ENCODE peak calls at places on chromosomes 6 and 20, in seven cellular contexts. Z is DND-41, M is astrocyte of the spinal cord, Q is AG10803, P is coronary artery, H is colonic mucosa, T is HFF-Myc. L is an unnamed sample.

GRCh38 chr20:56949318-56949717 is 317.1 kb downstream of the BMP7 start:
- DNase-seq in Z (peak), M (no peak), Q (no peak), P (no peak), H (no peak), T (no peak), L (no peak)

GRCh38 chr20:49210101-49210749 is 9.0 kb upstream of the DDX27 start:
- DNase-seq in Z (no peak), M (no peak), Q (peak), P (no peak), H (no peak), T (no peak), L (no peak)

GRCh38 chr20:11891827-11892521 is 25.7 kb upstream of the BTBD3 start:
- DNase-seq in Z (peak), M (peak), Q (peak), P (no peak), H (peak), T (peak), L (peak)

GRCh38 chr6:25706314-25707014 is 48.1 kb upstream of the SLC17A4 start:
- DNase-seq in Z (no peak), M (no peak), Q (no peak), P (no peak), H (no peak), T (no peak), L (peak)

GRCh38 chr6:107114872-107115694 is at the start of gene BEND3:
- DNase-seq in Z (peak), M (no peak), Q (peak), P (no peak), H (peak), T (no peak), L (peak)

GRCh38 chr20:62272200-62272599 is 30.6 kb upstream of the ADRM1 start:
- DNase-seq in Z (no peak), M (no peak), Q (no peak), P (no peak), H (no peak), T (no peak), L (no peak)

GRCh38 chr20:63215101-63216040 is 560 bp downstream of the YTHDF1 start:
- DNase-seq in Z (peak), M (peak), Q (peak), P (no peak), H (peak), T (no peak), L (peak)

GRCh38 chr6:49300911-49301310 is 162.1 kb downstream of the MMUT start:
- DNase-seq in Z (no peak), M (no peak), Q (no peak), P (no peak), H (no peak), T (no peak), L (no peak)

GRCh38 chr6:1952726-1953360 is 292.6 kb downstream of the GMDS start:
- DNase-seq in Z (no peak), M (peak), Q (peak), P (no peak), H (no peak), T (peak), L (no peak)

GRCh38 chr6:170022291-170022722 is 268.6 kb downstream of the DLL1 start:
- DNase-seq in Z (no peak), M (no peak), Q (no peak), P (no peak), H (no peak), T (no peak), L (no peak)

GRCh38 chr6:108585921-108586320 is 25.2 kb downstream of the FOXO3 start:
- DNase-seq in Z (no peak), M (no peak), Q (no peak), P (no peak), H (no peak), T (no peak), L (no peak)

GRCh38 chr6:165864218-165864617 is 201.2 kb upstream of the PDE10A start:
- DNase-seq in Z (no peak), M (no peak), Q (no peak), P (no peak), H (no peak), T (no peak), L (no peak)

GRCh38 chr6:27720607-27721580 is 191.3 kb downstream of the OR2B2 start:
- DNase-seq in Z (no peak), M (peak), Q (peak), P (no peak), H (no peak), T (peak), L (peak)

GRCh38 chr6:67812125-67812524 is 823.0 kb upstream of the ADGRB3 start:
- DNase-seq in Z (no peak), M (no peak), Q (no peak), P (no peak), H (no peak), T (no peak), L (no peak)

GRCh38 chr6:79404677-79405076 is 132.6 kb downstream of the LCA5 start:
- DNase-seq in Z (no peak), M (no peak), Q (no peak), P (no peak), H (peak), T (no peak), L (peak)

GRCh38 chr6:130794010-130794675 is 33.1 kb upstream of the SMLR1 start:
- DNase-seq in Z (no peak), M (no peak), Q (no peak), P (no peak), H (no peak), T (no peak), L (no peak)

GRCh38 chr6:104813552-104813951 is 46.2 kb downstream of the HACE1 start:
- DNase-seq in Z (no peak), M (no peak), Q (no peak), P (no peak), H (no peak), T (no peak), L (no peak)

GRCh38 chr6:118344014-118344670 is 204.0 kb upstream of the PLN start:
- DNase-seq in Z (no peak), M (no peak), Q (no peak), P (no peak), H (no peak), T (no peak), L (peak)

GRCh38 chr6:38489951-38490350 is 149.8 kb downstream of the BTBD9 start:
- DNase-seq in Z (no peak), M (peak), Q (peak), P (no peak), H (no peak), T (peak), L (no peak)

GRCh38 chr6:83258517-83258916 is 65.4 kb downstream of the RWDD2A start:
- DNase-seq in Z (no peak), M (no peak), Q (no peak), P (no peak), H (no peak), T (no peak), L (no peak)

GRCh38 chr6:77470983-77471382 is 7.7 kb upstream of the HTR1B start:
- DNase-seq in Z (no peak), M (no peak), Q (no peak), P (no peak), H (no peak), T (no peak), L (no peak)

GRCh38 chr6:18070486-18070885 is 52.0 kb downstream of the NHLRC1 start:
- DNase-seq in Z (no peak), M (no peak), Q (no peak), P (no peak), H (no peak), T (no peak), L (no peak)

GRCh38 chr6:20826378-20826777 is 292.1 kb downstream of the CDKAL1 start:
- DNase-seq in Z (no peak), M (peak), Q (peak), P (no peak), H (no peak), T (peak), L (no peak)

GRCh38 chr6:112839525-112839961 is 492.4 kb downstream of the RFPL4B start:
- DNase-seq in Z (no peak), M (peak), Q (peak), P (no peak), H (no peak), T (no peak), L (peak)

GRCh38 chr6:129369737-129370136 is 340.2 kb downstream of the ARHGAP18 start:
- DNase-seq in Z (no peak), M (no peak), Q (no peak), P (no peak), H (no peak), T (no peak), L (no peak)

GRCh38 chr6:129364767-129365166 is 345.2 kb downstream of the ARHGAP18 start:
- DNase-seq in Z (no peak), M (no peak), Q (no peak), P (no peak), H (no peak), T (no peak), L (no peak)

GRCh38 chr6:129368970-129369369 is 341.0 kb downstream of the ARHGAP18 start:
- DNase-seq in Z (no peak), M (no peak), Q (no peak), P (no peak), H (no peak), T (no peak), L (no peak)

GRCh38 chr6:129368076-129368475 is 341.9 kb downstream of the ARHGAP18 start:
- DNase-seq in Z (no peak), M (no peak), Q (no peak), P (no peak), H (no peak), T (no peak), L (no peak)

DNA sequence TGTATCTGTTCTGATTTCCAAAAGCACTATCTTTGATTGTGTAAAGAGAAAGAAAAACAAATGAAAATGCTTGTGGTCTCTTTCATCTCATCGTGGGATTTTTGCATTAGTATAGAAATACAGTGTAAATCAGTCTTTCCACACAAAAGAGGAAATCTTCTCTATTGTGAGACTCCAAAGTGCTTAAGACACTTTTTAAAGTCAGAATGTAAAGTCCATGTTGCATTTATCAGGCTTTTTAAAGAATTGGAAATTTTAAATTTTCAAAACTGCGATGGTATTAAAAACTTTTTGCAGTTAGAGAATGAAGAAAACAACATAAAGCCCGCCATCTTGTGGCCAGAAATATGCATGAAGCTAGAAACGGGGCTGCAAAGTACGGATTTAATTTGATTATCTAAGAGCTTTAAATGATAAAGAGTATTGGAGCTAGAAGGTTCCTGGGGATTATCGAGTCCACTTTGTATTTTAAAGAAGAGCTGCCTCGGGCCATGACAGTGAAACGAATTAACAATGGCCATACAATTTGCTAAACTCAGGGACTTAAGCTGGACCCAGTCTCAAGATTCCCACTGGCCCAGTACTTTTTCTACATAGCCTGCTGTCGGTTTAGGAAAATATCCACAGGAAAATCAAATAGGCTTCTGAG is 339.6 kb downstream of the ARHGAP18 start:
- DNase-seq in Z (peak), M (peak), Q (peak), P (no peak), H (peak), T (peak), L (peak)
- H3K4me3 ChIP-seq in Z (no peak), M (peak), Q (peak), P (peak), H (no peak), T (no peak), L (no peak)

GRCh38 chr6:149939909-149940672 is 1.7 kb upstream of the ULBP2 start:
- DNase-seq in Z (no peak), M (no peak), Q (no peak), P (peak), H (no peak), T (no peak), L (no peak)

GRCh38 chr6:149941583-149942460 is at the start of gene ULBP2:
- DNase-seq in Z (peak), M (peak), Q (peak), P (peak), H (peak), T (peak), L (peak)

GRCh38 chr6:149938571-149939462 is 3.0 kb upstream of the ULBP2 start:
- DNase-seq in Z (no peak), M (no peak), Q (peak), P (peak), H (no peak), T (no peak), L (no peak)

GRCh38 chr6:149940673-149940984 is 1.2 kb upstream of the ULBP2 start:
- DNase-seq in Z (no peak), M (no peak), Q (no peak), P (peak), H (no peak), T (no peak), L (no peak)

DNA sequence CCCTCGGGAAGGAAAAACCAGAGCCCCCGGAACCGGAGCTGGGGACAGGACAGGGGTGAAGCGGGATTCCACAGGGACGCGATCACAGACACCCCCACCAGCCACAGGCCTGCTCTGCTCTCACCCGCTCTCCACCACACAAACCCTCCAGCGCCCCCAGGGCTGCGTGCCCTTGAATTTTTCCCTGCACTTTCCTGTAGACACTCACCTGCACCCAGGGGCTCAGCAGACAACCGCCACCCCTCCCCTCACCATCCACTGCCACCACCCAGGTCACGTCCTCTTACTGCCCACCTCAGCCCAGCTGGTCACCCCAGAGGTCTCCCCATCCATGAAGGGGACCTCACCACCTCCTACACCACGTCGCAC is 631 bp downstream of the ULBP2 start:
- DNase-seq in Z (peak), M (no peak), Q (no peak), P (peak), H (no peak), T (no peak), L (peak)
- H3K4me3 ChIP-seq in Z (peak), M (peak), Q (peak), P (peak), H (peak), T (peak), L (peak)

GRCh38 chr20:17023036-17023435 is 203.8 kb upstream of the PCSK2 start:
- DNase-seq in Z (no peak), M (no peak), Q (no peak), P (no peak), H (no peak), T (no peak), L (no peak)

GRCh38 chr20:17017232-17017631 is 209.6 kb upstream of the PCSK2 start:
- DNase-seq in Z (no peak), M (no peak), Q (no peak), P (no peak), H (no peak), T (no peak), L (no peak)

GRCh38 chr20:17024513-17025105 is 202.2 kb upstream of the PCSK2 start:
- DNase-seq in Z (no peak), M (peak), Q (peak), P (no peak), H (no peak), T (peak), L (peak)

GRCh38 chr20:17023811-17024210 is 203.0 kb upstream of the PCSK2 start:
- DNase-seq in Z (no peak), M (no peak), Q (no peak), P (no peak), H (no peak), T (no peak), L (peak)

GRCh38 chr20:17021481-17021880 is 205.4 kb upstream of the PCSK2 start:
- DNase-seq in Z (no peak), M (no peak), Q (no peak), P (no peak), H (no peak), T (no peak), L (no peak)
- H3K4me3 ChIP-seq in Z (no peak), M (no peak), Q (no peak), P (no peak), H (no peak), T (no peak), L (no peak)

DNA sequence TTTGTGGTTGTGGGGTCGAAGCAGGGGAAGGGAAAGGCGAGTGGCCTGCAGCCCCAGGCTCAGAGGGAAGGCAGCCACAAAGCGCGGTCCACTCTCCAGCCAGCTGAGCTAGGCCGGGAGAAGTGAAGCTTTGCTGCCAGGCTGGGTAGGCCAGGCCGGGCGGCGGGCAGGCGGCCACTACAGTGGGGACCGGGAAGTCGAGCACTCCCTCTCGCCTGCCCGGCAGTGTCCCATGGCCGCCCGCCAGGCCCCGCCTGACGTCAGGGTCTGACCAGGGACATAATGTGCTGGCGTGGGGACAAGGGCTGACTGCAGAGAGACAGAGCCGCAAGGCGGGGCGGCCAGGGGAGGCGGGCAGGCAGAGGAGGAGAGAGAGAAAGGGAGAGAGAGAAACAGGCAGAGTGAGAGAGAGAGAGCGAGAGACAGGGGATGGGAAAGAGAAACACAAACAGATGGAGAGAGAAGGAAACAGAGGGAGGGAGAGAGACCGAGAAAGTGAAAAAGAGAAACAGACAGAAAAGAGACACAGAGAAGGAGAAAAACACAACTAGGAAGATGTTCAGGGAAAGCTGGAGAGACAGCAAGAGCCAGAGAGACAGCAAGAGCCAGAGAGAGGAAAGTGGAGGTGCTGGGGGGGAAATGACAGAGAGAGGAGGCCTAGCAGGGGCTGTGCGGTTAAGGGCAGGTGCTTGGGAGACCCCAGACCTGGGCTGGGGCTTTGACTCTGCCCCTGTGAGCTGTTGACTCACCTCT is 94.5 kb upstream of the PTPN1 start:
- DNase-seq in Z (no peak), M (peak), Q (peak), P (peak), H (peak), T (no peak), L (peak)
- H3K4me3 ChIP-seq in Z (no peak), M (no peak), Q (no peak), P (peak), H (no peak), T (no peak), L (no peak)

GRCh38 chr6:29728173-29728879 is 5.1 kb downstream of the HLA-F start:
- DNase-seq in Z (no peak), M (no peak), Q (no peak), P (peak), H (no peak), T (no peak), L (no peak)
- H3K4me3 ChIP-seq in Z (no peak), M (no peak), Q (no peak), P (no peak), H (no peak), T (no peak), L (no peak)

DNA sequence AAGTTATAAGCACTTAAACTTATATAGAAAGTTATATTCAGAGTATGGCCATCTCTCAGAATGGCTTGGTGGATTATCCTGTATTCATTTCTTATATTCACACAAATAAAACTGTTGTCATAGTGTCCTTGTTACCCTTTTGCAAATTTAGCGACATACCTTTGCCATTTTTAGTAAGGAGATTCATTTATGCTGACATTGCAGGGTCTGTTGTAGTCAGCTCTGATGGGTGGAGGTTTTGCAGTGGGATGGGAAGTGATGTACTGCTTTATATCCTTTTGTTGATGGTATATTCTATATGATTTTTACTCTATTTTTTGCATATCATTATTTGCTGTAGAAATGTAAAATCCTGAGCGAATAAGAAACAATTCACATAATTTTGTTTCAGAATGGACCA is 35.9 kb downstream of the SAMD5 start:
- DNase-seq in Z (no peak), M (no peak), Q (no peak), P (no peak), H (no peak), T (no peak), L (no peak)
- H3K4me3 ChIP-seq in Z (no peak), M (no peak), Q (no peak), P (no peak), H (no peak), T (no peak), L (no peak)

DNA sequence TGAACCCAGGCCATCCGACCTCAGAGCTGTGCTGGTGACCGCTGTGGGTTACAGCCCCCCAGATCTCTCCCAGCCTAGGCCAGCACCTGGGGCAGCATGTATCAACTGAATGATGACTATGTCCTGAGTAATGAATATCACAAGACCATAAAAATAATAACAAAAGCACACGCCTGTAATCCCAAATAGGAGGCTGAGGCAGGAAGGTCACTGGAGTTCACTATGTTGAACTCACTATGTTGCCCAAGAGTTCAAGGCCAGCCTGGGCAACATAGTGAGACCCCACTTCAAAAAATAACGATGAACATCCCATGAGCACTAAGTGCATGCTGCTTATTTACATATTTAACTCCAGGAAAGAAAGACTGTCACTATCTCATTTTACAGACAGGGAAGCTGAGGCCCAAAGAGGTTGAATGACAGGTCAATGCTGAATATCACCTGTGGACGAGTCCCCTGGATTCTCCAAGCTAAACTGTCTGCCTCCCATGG is 92.3 kb downstream of the NFATC2 start:
- DNase-seq in Z (no peak), M (no peak), Q (no peak), P (no peak), H (no peak), T (no peak), L (no peak)
- H3K4me3 ChIP-seq in Z (no peak), M (no peak), Q (no peak), P (no peak), H (no peak), T (no peak), L (no peak)

GRCh38 chr6:123803862-123804681 is at the start of gene NKAIN2:
- DNase-seq in Z (no peak), M (no peak), Q (no peak), P (no peak), H (no peak), T (no peak), L (peak)
- H3K4me3 ChIP-seq in Z (no peak), M (peak), Q (peak), P (peak), H (peak), T (peak), L (peak)